ENCODE peak calls at places on chromosomes 6 and 20, in five cellular contexts. D, K, J, T and Q are unnamed samples.

GRCh38 chr6:63805808-63806572 is 170.4 kb downstream of the PHF3 start:
- DNase-seq in D (no peak), K (peak; percentile 84), J (no peak), T (no peak), Q (no peak)

GRCh38 chr6:110748458-110748857 is 66.8 kb downstream of the CDK19 start:
- DNase-seq in D (no peak), K (no peak), J (no peak), T (no peak), Q (no peak)

GRCh38 chr6:110688661-110689268 is 126.5 kb downstream of the CDK19 start:
- DNase-seq in D (no peak), K (no peak), J (no peak), T (no peak), Q (no peak)

GRCh38 chr6:117548797-117549301 is 53.5 kb downstream of the GOPC start:
- DNase-seq in D (no peak), K (peak; percentile 87), J (no peak), T (no peak), Q (no peak)

GRCh38 chr6:7086488-7086887 is 21.3 kb upstream of the RREB1 start:
- DNase-seq in D (no peak), K (peak; percentile 57), J (no peak), T (no peak), Q (peak; percentile 41)

GRCh38 chr6:7697820-7698623 is 27.9 kb upstream of the BMP6 start:
- DNase-seq in D (no peak), K (peak; percentile 90), J (peak; percentile 72), T (no peak), Q (no peak)

GRCh38 chr6:169804427-169804826 is 53.0 kb downstream of the ERMARD start:
- DNase-seq in D (no peak), K (no peak), J (no peak), T (no peak), Q (peak; percentile 4)

GRCh38 chr6:167047554-167047953 is 48.4 kb downstream of the CEP43 start:
- DNase-seq in D (no peak), K (no peak), J (no peak), T (no peak), Q (no peak)

GRCh38 chr6:7390218-7390878 is 740 bp downstream of the RIOK1 start:
- DNase-seq in D (no peak), K (no peak), J (no peak), T (no peak), Q (no peak)

GRCh38 chr6:164086326-164086887 is 671.9 kb downstream of the QKI start:
- DNase-seq in D (no peak), K (no peak), J (no peak), T (no peak), Q (no peak)

GRCh38 chr6:5723905-5724691 is 282.6 kb downstream of the NRN1 start:
- DNase-seq in D (no peak), K (no peak), J (no peak), T (no peak), Q (no peak)

GRCh38 chr6:121548146-121548545 is 112.7 kb downstream of the GJA1 start:
- DNase-seq in D (no peak), K (no peak), J (no peak), T (no peak), Q (no peak)

GRCh38 chr6:16481680-16482079 is 243.3 kb downstream of the GMPR start:
- DNase-seq in D (no peak), K (no peak), J (no peak), T (no peak), Q (no peak)

GRCh38 chr20:32021091-32021490 is 10.9 kb downstream of the CCM2L start:
- DNase-seq in D (no peak), K (no peak), J (no peak), T (no peak), Q (no peak)

GRCh38 chr6:76703285-76703684 is 630.8 kb upstream of the IMPG1 start:
- DNase-seq in D (no peak), K (no peak), J (no peak), T (no peak), Q (no peak)

GRCh38 chr6:165556116-165556843 is 106.8 kb downstream of the PDE10A start:
- DNase-seq in D (no peak), K (peak; percentile 85), J (no peak), T (no peak), Q (no peak)

GRCh38 chr6:6686748-6687601 is 98.5 kb downstream of the LY86 start:
- DNase-seq in D (peak; percentile 93), K (peak; percentile 96), J (peak; percentile 88), T (peak; percentile 93), Q (peak; percentile 91)

GRCh38 chr6:39925191-39925930 is 8.9 kb downstream of the MOCS1 start:
- DNase-seq in D (no peak), K (no peak), J (no peak), T (no peak), Q (no peak)

GRCh38 chr6:130099119-130099518 is 80.7 kb downstream of the L3MBTL3 start:
- DNase-seq in D (no peak), K (no peak), J (no peak), T (no peak), Q (no peak)

GRCh38 chr6:122673345-122673961 is 63.2 kb downstream of the PKIB start:
- DNase-seq in D (no peak), K (no peak), J (no peak), T (no peak), Q (no peak)

GRCh38 chr6:104750449-104750848 is 109.3 kb downstream of the HACE1 start:
- DNase-seq in D (no peak), K (no peak), J (no peak), T (no peak), Q (no peak)

GRCh38 chr6:15763827-15764226 is 101.0 kb upstream of the DTNBP1 start:
- DNase-seq in D (no peak), K (peak; percentile 34), J (no peak), T (peak; percentile 27), Q (no peak)

GRCh38 chr20:6654490-6655247 is 112.8 kb upstream of the BMP2 start:
- DNase-seq in D (no peak), K (no peak), J (no peak), T (no peak), Q (no peak)

GRCh38 chr6:57313711-57314471 is 3.5 kb upstream of the PRIM2 start:
- DNase-seq in D (peak; percentile 74), K (peak; percentile 88), J (peak; percentile 91), T (peak; percentile 71), Q (no peak)

GRCh38 chr6:119349341-119350201 is at the start of gene MAN1A1:
- DNase-seq in D (peak; percentile 74), K (peak; percentile 91), J (peak; percentile 96), T (peak; percentile 56), Q (peak; percentile 91)
- TF ChIP-seq POLR2A in D (peak; percentile 82), K (peak; percentile 56), J (peak; percentile 87), T (peak; percentile 72), Q (peak; percentile 82)

GRCh38 chr6:33787954-33788693 is 806 bp downstream of the LEMD2 start:
- DNase-seq in D (peak; percentile 65), K (peak; percentile 77), J (peak; percentile 95), T (peak; percentile 23), Q (peak; percentile 88)

GRCh38 chr6:33789550-33789895 is 593 bp upstream of the LEMD2 start:
- DNase-seq in D (no peak), K (no peak), J (no peak), T (no peak), Q (no peak)

GRCh38 chr6:33787336-33787953 is 1.5 kb downstream of the LEMD2 start:
- DNase-seq in D (no peak), K (peak; percentile 64), J (no peak), T (no peak), Q (no peak)

GRCh38 chr6:33790306-33790855 is 1.5 kb upstream of the LEMD2 start:
- DNase-seq in D (no peak), K (no peak), J (no peak), T (no peak), Q (no peak)

DNA sequence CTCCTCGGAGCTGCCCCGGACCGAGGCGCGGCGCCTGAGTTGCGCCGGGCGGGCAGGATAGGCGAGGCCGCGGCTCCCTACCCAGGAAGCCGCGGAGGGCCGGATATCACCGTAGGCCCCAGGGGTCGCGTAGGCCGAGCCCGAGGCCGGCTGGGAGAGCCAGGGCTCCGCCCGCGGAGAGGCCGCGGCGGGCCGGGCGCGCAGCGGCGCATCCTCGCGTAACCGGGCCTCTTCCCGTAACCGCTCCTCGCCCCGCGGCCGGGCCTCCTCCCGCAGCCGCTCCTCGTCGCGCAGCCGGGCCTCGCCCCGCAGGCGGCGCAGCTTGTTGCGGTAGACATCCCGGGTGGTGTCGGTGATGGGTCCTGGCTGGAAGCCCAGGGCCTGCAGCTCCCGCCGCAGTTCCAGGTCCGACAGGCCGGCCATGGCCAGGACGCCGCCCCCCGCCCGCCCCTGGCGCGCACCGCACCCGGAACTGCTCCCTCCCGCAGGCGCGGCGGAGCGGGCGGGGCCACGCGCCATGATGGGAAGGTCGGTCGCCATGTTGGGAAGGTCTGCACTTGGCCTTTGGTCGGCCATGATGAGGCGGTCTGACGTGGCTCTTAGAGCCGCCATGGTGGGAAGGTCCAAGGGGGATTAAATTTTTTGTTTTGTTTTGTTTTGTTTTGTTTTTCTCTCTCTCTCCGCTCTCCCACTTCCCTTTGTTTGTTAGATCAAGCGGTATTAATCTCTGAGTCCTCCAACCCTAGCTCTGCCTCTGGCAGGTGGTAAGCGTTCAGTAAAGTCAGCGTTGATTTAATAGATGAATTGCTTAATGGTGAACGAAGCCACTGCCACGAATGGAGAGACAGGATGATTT is at the start of gene LEMD2:
- DNase-seq in D (peak; percentile 91), K (peak; percentile 94), J (peak; percentile 97), T (peak; percentile 84), Q (peak; percentile 93)
- TF ChIP-seq POLR2A in D (peak; percentile 85), K (peak; percentile 94), J (peak; percentile 55), T (peak; percentile 69), Q (peak; percentile 59)

GRCh38 chr6:33073431-33073871 is at the start of gene HLA-DPA1:
- DNase-seq in D (peak; percentile 65), K (no peak), J (no peak), T (peak; percentile 8), Q (peak; percentile 38)
- TF ChIP-seq POLR2A in D (no peak), K (no peak), J (peak; percentile 20), T (no peak), Q (no peak)

DNA sequence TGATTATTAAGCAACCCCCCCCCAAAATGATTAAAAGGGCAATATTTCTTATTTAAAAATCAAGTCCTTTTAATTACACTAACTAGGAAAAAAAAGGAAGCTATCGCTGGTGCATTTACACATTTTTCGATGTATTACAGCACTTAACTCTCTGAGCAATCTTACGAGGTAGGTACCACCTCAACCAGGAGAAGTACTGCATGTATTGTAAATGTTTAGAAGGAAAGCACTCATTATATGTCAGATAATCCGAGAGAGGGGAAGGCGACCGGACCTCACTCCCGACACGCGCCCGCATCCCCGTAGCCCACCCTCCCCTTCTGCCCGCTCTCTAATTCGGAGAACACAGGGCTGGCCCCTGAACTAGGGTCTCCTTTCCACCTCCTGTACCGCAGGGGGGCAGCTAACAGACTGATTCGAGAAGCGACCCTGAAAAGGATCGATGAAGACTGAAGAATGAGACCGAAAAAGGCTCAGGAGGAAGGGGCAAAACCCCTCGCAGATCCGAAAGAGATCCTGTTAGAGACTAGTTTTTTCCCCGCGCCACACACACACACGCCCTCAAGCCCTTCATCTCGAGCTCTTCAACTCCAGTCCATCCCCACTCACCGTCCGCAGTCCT is 337 bp downstream of the ESF1 start:
- DNase-seq in D (no peak), K (no peak), J (no peak), T (no peak), Q (no peak)
- TF ChIP-seq POLR2A in D (no peak), K (peak; percentile 78), J (no peak), T (peak; percentile 87), Q (no peak)